ENCODE peak calls at places on chromosomes 4 and X, in five cellular contexts. One of them, this sample, is unnamed.
A peak's percentile ranks its signal among the peaks of the same experiment; 100 is the strongest.

GRCh38 chrX:22395372-22395771 is 122.7 kb downstream of the CBLL2 start:
- DNase-seq in tibial artery: no peak
- DNase-seq in WERI-Rb-1: no peak
- DNase-seq in CD8-positive, alpha-beta T cell: no peak
- DNase-seq in IMR-90: peak; percentile 59
- DNase-seq in this sample: no peak

GRCh38 chrX:8868906-8869305 is 67.7 kb upstream of the FAM9A start:
- DNase-seq in tibial artery: no peak
- DNase-seq in CD8-positive, alpha-beta T cell: no peak
- DNase-seq in IMR-90: peak; percentile 46
- DNase-seq in WERI-Rb-1: no peak
- DNase-seq in this sample: no peak

GRCh38 chr4:150909116-150909515 is 106.0 kb downstream of the LRBA start:
- DNase-seq in WERI-Rb-1: no peak
- DNase-seq in IMR-90: no peak
- DNase-seq in tibial artery: no peak
- DNase-seq in CD8-positive, alpha-beta T cell: no peak
- DNase-seq in this sample: no peak

GRCh38 chr4:149553959-149554520 is 261.6 kb downstream of the IQCM start:
- DNase-seq in WERI-Rb-1: no peak
- DNase-seq in CD8-positive, alpha-beta T cell: no peak
- DNase-seq in IMR-90: no peak
- DNase-seq in tibial artery: no peak
- DNase-seq in this sample: no peak

GRCh38 chr4:38151870-38152269 is 191.7 kb downstream of the PTTG2 start:
- DNase-seq in IMR-90: no peak
- DNase-seq in CD8-positive, alpha-beta T cell: no peak
- DNase-seq in tibial artery: no peak
- DNase-seq in WERI-Rb-1: no peak
- DNase-seq in this sample: no peak

GRCh38 chr4:80173387-80173786 is 23.9 kb upstream of the PRDM8 start:
- DNase-seq in tibial artery: no peak
- DNase-seq in WERI-Rb-1: no peak
- DNase-seq in CD8-positive, alpha-beta T cell: peak; percentile 65
- DNase-seq in IMR-90: peak; percentile 88
- DNase-seq in this sample: no peak

GRCh38 chr4:128940966-128941365 is 131.5 kb downstream of the JADE1 start:
- DNase-seq in WERI-Rb-1: no peak
- DNase-seq in tibial artery: no peak
- DNase-seq in IMR-90: no peak
- DNase-seq in CD8-positive, alpha-beta T cell: no peak
- DNase-seq in this sample: no peak

GRCh38 chr4:159410076-159410777 is 307.3 kb downstream of the RAPGEF2 start:
- DNase-seq in CD8-positive, alpha-beta T cell: no peak
- DNase-seq in IMR-90: peak; percentile 63
- DNase-seq in tibial artery: no peak
- DNase-seq in WERI-Rb-1: no peak
- DNase-seq in this sample: no peak

GRCh38 chr4:152156448-152156847 is 379.4 kb downstream of the FBXW7 start:
- DNase-seq in tibial artery: no peak
- DNase-seq in CD8-positive, alpha-beta T cell: no peak
- DNase-seq in IMR-90: no peak
- DNase-seq in WERI-Rb-1: no peak
- DNase-seq in this sample: no peak

DNA sequence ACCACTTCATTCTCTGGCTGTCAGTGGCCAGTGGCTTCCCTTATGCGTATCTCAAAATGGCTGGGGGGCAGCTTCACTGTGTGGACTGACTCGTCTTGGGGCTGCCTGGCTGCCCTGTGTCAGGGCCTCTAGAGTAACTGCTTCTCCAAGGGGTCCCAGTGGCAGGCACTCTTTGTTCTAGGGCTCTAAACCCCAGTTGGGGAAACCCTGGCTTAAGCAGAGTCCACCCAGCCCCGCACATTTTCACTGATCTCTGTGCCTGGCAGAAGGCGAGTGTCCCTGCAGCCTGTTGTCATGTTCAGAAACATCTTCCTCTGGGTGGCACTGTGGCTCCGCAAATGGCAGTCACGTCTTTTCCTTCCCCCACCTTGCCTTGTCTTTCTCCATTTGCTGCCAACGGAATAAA is 59.7 kb downstream of the NBDY start:
- DNase-seq in WERI-Rb-1: peak; percentile 75
- DNase-seq in tibial artery: no peak
- DNase-seq in CD8-positive, alpha-beta T cell: peak; percentile 83
- DNase-seq in IMR-90: peak; percentile 47
- DNase-seq in this sample: no peak
- TF ChIP-seq CTCF in WERI-Rb-1: peak; percentile 63
- TF ChIP-seq CTCF in tibial artery: peak; percentile 17
- TF ChIP-seq CTCF in CD8-positive, alpha-beta T cell: no peak
- TF ChIP-seq CTCF in IMR-90: peak; percentile 53
- TF ChIP-seq CTCF in this sample: peak; percentile 68

GRCh38 chr4:948936-949300 is 16.7 kb downstream of the TMEM175 start:
- DNase-seq in WERI-Rb-1: no peak
- DNase-seq in CD8-positive, alpha-beta T cell: no peak
- DNase-seq in IMR-90: no peak
- DNase-seq in tibial artery: peak; percentile 34
- DNase-seq in this sample: no peak

GRCh38 chr4:946517-947471 is 14.5 kb downstream of the TMEM175 start:
- DNase-seq in CD8-positive, alpha-beta T cell: no peak
- DNase-seq in WERI-Rb-1: no peak
- DNase-seq in tibial artery: peak; percentile 16
- DNase-seq in IMR-90: no peak
- DNase-seq in this sample: no peak

GRCh38 chr4:948101-948935 is 16.1 kb downstream of the TMEM175 start:
- DNase-seq in CD8-positive, alpha-beta T cell: no peak
- DNase-seq in WERI-Rb-1: no peak
- DNase-seq in tibial artery: peak; percentile 59
- DNase-seq in IMR-90: no peak
- DNase-seq in this sample: no peak

GRCh38 chr4:946103-946450 is 13.8 kb downstream of the TMEM175 start:
- DNase-seq in WERI-Rb-1: no peak
- DNase-seq in IMR-90: no peak
- DNase-seq in tibial artery: no peak
- DNase-seq in CD8-positive, alpha-beta T cell: no peak
- DNase-seq in this sample: no peak

GRCh38 chr4:947491-947971 is 15.3 kb downstream of the TMEM175 start:
- DNase-seq in WERI-Rb-1: no peak
- DNase-seq in tibial artery: peak; percentile 53
- DNase-seq in CD8-positive, alpha-beta T cell: no peak
- DNase-seq in IMR-90: no peak
- DNase-seq in this sample: no peak
- H3K36me3 ChIP-seq in WERI-Rb-1: peaks cover 3% of the 10 kb centered on the region
- H3K36me3 ChIP-seq in tibial artery: no peaks in the 10 kb centered on the region
- H3K36me3 ChIP-seq in CD8-positive, alpha-beta T cell: peaks cover 8% of the 10 kb centered on the region
- H3K36me3 ChIP-seq in IMR-90: no peaks in the 10 kb centered on the region
- H3K36me3 ChIP-seq in this sample: no peaks in the 10 kb centered on the region

GRCh38 chrX:134546187-134546586 is 86.2 kb downstream of the HPRT1 start:
- DNase-seq in WERI-Rb-1: no peak
- DNase-seq in tibial artery: no peak
- DNase-seq in CD8-positive, alpha-beta T cell: no peak
- DNase-seq in IMR-90: no peak
- DNase-seq in this sample: no peak

GRCh38 chrX:134545524-134545923 is 85.6 kb downstream of the HPRT1 start:
- DNase-seq in IMR-90: no peak
- DNase-seq in CD8-positive, alpha-beta T cell: no peak
- DNase-seq in tibial artery: no peak
- DNase-seq in WERI-Rb-1: no peak
- DNase-seq in this sample: no peak

GRCh38 chrX:134548844-134549205 is 88.9 kb downstream of the HPRT1 start:
- DNase-seq in IMR-90: no peak
- DNase-seq in tibial artery: no peak
- DNase-seq in CD8-positive, alpha-beta T cell: no peak
- DNase-seq in WERI-Rb-1: no peak
- DNase-seq in this sample: no peak

GRCh38 chrX:134548257-134548732 is 88.3 kb downstream of the HPRT1 start:
- DNase-seq in CD8-positive, alpha-beta T cell: no peak
- DNase-seq in WERI-Rb-1: no peak
- DNase-seq in tibial artery: no peak
- DNase-seq in IMR-90: no peak
- DNase-seq in this sample: no peak

GRCh38 chrX:134547047-134547679 is 87.2 kb downstream of the HPRT1 start:
- DNase-seq in IMR-90: peak; percentile 43
- DNase-seq in WERI-Rb-1: no peak
- DNase-seq in CD8-positive, alpha-beta T cell: no peak
- DNase-seq in tibial artery: no peak
- DNase-seq in this sample: no peak
- H3K4me3 ChIP-seq in IMR-90: peak overlapping the region; percentile 94
- H3K4me3 ChIP-seq in WERI-Rb-1: no peak overlapping the region
- H3K4me3 ChIP-seq in CD8-positive, alpha-beta T cell: no peak overlapping the region
- H3K4me3 ChIP-seq in tibial artery: no peak overlapping the region
- H3K4me3 ChIP-seq in this sample: no peak overlapping the region

GRCh38 chr4:52098618-52099017 is 47.5 kb downstream of the SPATA18 start:
- DNase-seq in WERI-Rb-1: no peak
- DNase-seq in CD8-positive, alpha-beta T cell: no peak
- DNase-seq in IMR-90: no peak
- DNase-seq in tibial artery: no peak
- DNase-seq in this sample: no peak
- TF ChIP-seq CTCF in WERI-Rb-1: no peak
- TF ChIP-seq CTCF in CD8-positive, alpha-beta T cell: no peak
- TF ChIP-seq CTCF in IMR-90: no peak
- TF ChIP-seq CTCF in tibial artery: no peak
- TF ChIP-seq CTCF in this sample: no peak

DNA sequence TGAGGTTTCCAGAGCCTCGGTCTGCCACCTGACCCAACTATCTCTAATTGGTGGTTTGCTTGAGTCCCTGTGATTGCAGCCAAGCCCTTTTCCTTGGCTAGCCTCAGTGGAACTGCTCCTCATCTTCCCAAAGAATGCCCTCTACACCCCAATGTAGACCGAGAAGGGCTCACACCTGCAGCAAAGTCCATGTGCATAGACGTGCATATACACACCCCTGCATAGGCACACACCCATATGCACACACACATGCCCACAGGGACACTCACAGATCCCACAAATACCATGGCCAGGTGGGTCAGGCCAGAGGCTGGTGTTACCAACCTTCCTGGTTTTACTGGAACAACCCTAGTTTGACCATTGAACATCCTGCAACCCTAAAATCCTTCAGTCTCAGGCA is 332 bp downstream of the AWAT2 start:
- DNase-seq in IMR-90: no peak
- DNase-seq in CD8-positive, alpha-beta T cell: no peak
- DNase-seq in tibial artery: no peak
- DNase-seq in WERI-Rb-1: no peak
- DNase-seq in this sample: no peak
- H3K36me3 ChIP-seq in IMR-90: no peaks in the 10 kb centered on the region
- H3K36me3 ChIP-seq in CD8-positive, alpha-beta T cell: no peaks in the 10 kb centered on the region
- H3K36me3 ChIP-seq in tibial artery: no peaks in the 10 kb centered on the region
- H3K36me3 ChIP-seq in WERI-Rb-1: no peaks in the 10 kb centered on the region
- H3K36me3 ChIP-seq in this sample: no peaks in the 10 kb centered on the region

GRCh38 chrX:13659057-13659456 is 6.1 kb downstream of the TCEANC start:
- DNase-seq in CD8-positive, alpha-beta T cell: no peak
- DNase-seq in IMR-90: peak; percentile 76
- DNase-seq in WERI-Rb-1: no peak
- DNase-seq in tibial artery: no peak
- DNase-seq in this sample: no peak

GRCh38 chrX:13664026-13664425 is 11.1 kb downstream of the TCEANC start:
- DNase-seq in CD8-positive, alpha-beta T cell: no peak
- DNase-seq in WERI-Rb-1: no peak
- DNase-seq in tibial artery: no peak
- DNase-seq in IMR-90: no peak
- DNase-seq in this sample: no peak

GRCh38 chrX:13662537-13662841 is 9.5 kb downstream of the TCEANC start:
- DNase-seq in tibial artery: no peak
- DNase-seq in WERI-Rb-1: no peak
- DNase-seq in CD8-positive, alpha-beta T cell: no peak
- DNase-seq in IMR-90: peak; percentile 67
- DNase-seq in this sample: no peak

GRCh38 chrX:13658602-13659001 is 5.7 kb downstream of the TCEANC start:
- DNase-seq in CD8-positive, alpha-beta T cell: no peak
- DNase-seq in IMR-90: peak; percentile 73
- DNase-seq in tibial artery: no peak
- DNase-seq in WERI-Rb-1: no peak
- DNase-seq in this sample: no peak

DNA sequence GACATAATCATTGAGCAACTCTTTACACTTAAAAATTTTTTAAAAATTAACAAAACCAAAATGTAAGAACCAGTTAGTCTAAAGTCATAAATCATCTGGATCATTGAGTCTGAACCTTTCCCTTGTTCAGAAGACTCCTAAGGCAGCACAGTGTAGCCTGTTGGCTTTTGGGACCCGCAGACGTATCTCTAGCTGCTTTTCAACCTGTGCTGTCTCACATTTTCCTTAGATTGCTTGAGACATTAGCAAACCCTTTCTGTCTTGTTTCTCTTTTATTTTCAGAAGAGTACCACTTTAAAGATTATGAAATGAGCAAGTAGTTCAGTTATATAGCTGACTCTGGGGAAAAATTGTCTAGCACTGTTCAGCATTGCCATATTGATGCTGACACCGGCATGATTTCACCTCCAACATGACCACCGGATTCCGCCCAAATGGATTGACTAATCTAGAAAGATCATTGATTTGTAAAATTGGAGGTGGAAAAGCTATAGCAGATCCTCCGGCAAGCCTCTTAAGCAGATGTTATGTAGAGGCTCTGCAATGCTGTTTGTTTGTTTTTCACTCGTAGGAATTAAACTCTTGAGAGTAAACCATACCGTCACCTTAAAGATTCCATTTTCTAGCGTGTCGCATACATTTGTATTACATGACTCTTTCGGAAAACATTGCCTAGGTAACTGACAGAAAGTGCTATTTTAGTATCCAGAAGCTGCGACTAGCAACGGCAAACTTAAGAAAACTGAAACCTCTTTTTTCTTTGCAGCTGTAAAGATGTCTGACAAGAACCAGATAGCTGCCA is 9.0 kb downstream of the TCEANC start:
- DNase-seq in IMR-90: no peak
- DNase-seq in WERI-Rb-1: no peak
- DNase-seq in CD8-positive, alpha-beta T cell: no peak
- DNase-seq in tibial artery: no peak
- DNase-seq in this sample: no peak
- H3K4me3 ChIP-seq in IMR-90: no peak overlapping the region
- H3K4me3 ChIP-seq in WERI-Rb-1: no peak overlapping the region
- H3K4me3 ChIP-seq in CD8-positive, alpha-beta T cell: no peak overlapping the region
- H3K4me3 ChIP-seq in tibial artery: peak overlapping the region; percentile 31
- H3K4me3 ChIP-seq in this sample: no peak overlapping the region